ENCODE peak calls at places on chromosomes 3 and 15, in ten cellular contexts. L is T-cell; K is GM03348; X is GM12865; M is GOT3; O is activated naive CD4-positive, alpha-beta T cell treated with anti-CD3 and anti-CD28 coated beads, Interleukin-2, amount 50 U/mL, for 16 hours; U is uterus; D is right atrium auricular region; G is RWPE2; W is stimulated activated CD8-positive, alpha-beta memory T cell treated with anti-CD3 and anti-CD28 coated beads, Interleukin-4, amount 100 ng/mL, for 1 hour. R is an unnamed sample.

GRCh38 chr3:64184621-64185020 is 40.6 kb downstream of the PRICKLE2 start:
- DNase-seq in X (no peak), D (no peak), M (no peak), U (no peak), O (no peak), G (no peak), W (no peak), K (no peak), L (no peak), R (no peak)

GRCh38 chr3:158685151-158685550 is 12.7 kb upstream of the LXN start:
- DNase-seq in D (no peak), G (no peak), U (no peak), W (no peak), L (no peak), X (no peak), M (no peak), O (no peak), K (no peak), R (no peak)

GRCh38 chr3:156143136-156143535 is 22.8 kb downstream of the KCNAB1 start:
- DNase-seq in W (no peak), D (no peak), M (no peak), K (no peak), L (no peak), G (no peak), U (no peak), X (no peak), O (no peak), R (no peak)

GRCh38 chr3:15211934-15212333 is 5.9 kb downstream of the CAPN7 start:
- DNase-seq in O (no peak), K (no peak), D (no peak), L (no peak), W (no peak), U (no peak), M (no peak), X (no peak), G (no peak), R (no peak)

GRCh38 chr3:34009480-34009844 is 211.0 kb downstream of the PDCD6IP start:
- DNase-seq in D (no peak), M (no peak), U (no peak), W (no peak), O (no peak), K (no peak), L (no peak), X (no peak), G (no peak), R (no peak)

GRCh38 chr3:108489776-108490175 is 20.6 kb downstream of the MYH15 start:
- DNase-seq in L (peak), K (peak), D (no peak), W (peak), M (no peak), X (peak), G (no peak), O (peak), U (no peak), R (no peak)

GRCh38 chr3:188573286-188573928 is 419.4 kb downstream of the LPP start:
- DNase-seq in K (no peak), O (no peak), D (no peak), U (no peak), W (no peak), M (no peak), G (no peak), L (no peak), X (no peak), R (no peak)

GRCh38 chr3:58041182-58041825 is 33.1 kb downstream of the FLNB start:
- DNase-seq in X (no peak), D (no peak), K (no peak), M (no peak), W (no peak), U (no peak), O (no peak), L (no peak), G (no peak), R (no peak)

GRCh38 chr3:73508330-73508954 is 116.3 kb downstream of the PDZRN3 start:
- DNase-seq in U (peak), W (no peak), L (no peak), K (peak), M (no peak), D (peak), G (no peak), X (peak), O (no peak), R (no peak)

GRCh38 chr3:142127941-142128658 is 21.2 kb downstream of the TFDP2 start:
- DNase-seq in G (no peak), O (no peak), D (no peak), U (no peak), M (no peak), K (no peak), X (no peak), L (no peak), W (no peak), R (no peak)

GRCh38 chr3:96483781-96484180 is 330.6 kb upstream of the EPHA6 start:
- DNase-seq in W (no peak), M (no peak), G (no peak), O (no peak), U (no peak), X (no peak), L (no peak), D (no peak), K (no peak), R (no peak)

GRCh38 chr3:115958531-115958930 is 335.2 kb downstream of the GAP43 start:
- DNase-seq in G (no peak), X (no peak), O (no peak), U (no peak), L (no peak), M (no peak), K (no peak), D (no peak), W (no peak), R (no peak)

GRCh38 chr15:50234764-50235163 is 30.8 kb downstream of the HDC start:
- DNase-seq in O (no peak), L (no peak), U (no peak), D (no peak), X (no peak), W (no peak), K (no peak), G (no peak), M (no peak), R (no peak)

GRCh38 chr3:183253364-183253960 is 409 bp downstream of the B3GNT5 start:
- DNase-seq in O (peak), M (no peak), X (no peak), W (no peak), U (peak), L (peak), D (peak), G (no peak), K (peak), R (no peak)

GRCh38 chr3:58116161-58116955 is 94.4 kb downstream of the DNASE1L3 start:
- DNase-seq in X (peak), G (no peak), O (peak), K (no peak), M (no peak), D (no peak), L (peak), U (no peak), W (peak), R (no peak)

GRCh38 chr3:17089314-17089700 is 204.6 kb downstream of the PLCL2 start:
- DNase-seq in M (no peak), L (no peak), U (no peak), O (no peak), K (no peak), G (no peak), D (no peak), W (no peak), X (no peak), R (no peak)

GRCh38 chr3:131224886-131225550 is 156.6 kb upstream of the NUDT16 start:
- DNase-seq in W (no peak), D (no peak), X (no peak), M (no peak), L (no peak), O (no peak), U (no peak), G (no peak), K (no peak), R (no peak)

GRCh38 chr15:74978503-74978902 is 16.9 kb upstream of the SCAMP5 start:
- DNase-seq in D (no peak), G (no peak), W (no peak), O (peak), K (peak), U (no peak), M (no peak), L (no peak), X (no peak), R (no peak)

GRCh38 chr15:22258402-22259150 is 178.2 kb downstream of the OR4M2 start:
- DNase-seq in W (no peak), X (no peak), O (no peak), G (no peak), L (no peak), U (no peak), M (no peak), D (no peak), K (no peak), R (no peak)

GRCh38 chr3:64693031-64693430 is 5.2 kb upstream of the ADAMTS9 start:
- DNase-seq in K (no peak), L (no peak), U (no peak), O (no peak), M (no peak), G (no peak), D (no peak), W (no peak), X (no peak), R (no peak)